ENCODE peak calls at places on chromosomes 16 and 17, in eight cellular contexts. F is OCI-LY7, G is Caco-2, H is HFF-Myc, V is IMR-90, D is AG04450, N is lung, P is BE2C. O is an unnamed sample.

GRCh38 chr17:58278661-58279015 is 2.1 kb downstream of the MPO start:
- DNase-seq in F (no peak), G (no peak), H (no peak), V (no peak), D (no peak), N (no peak), P (no peak), O (no peak)

GRCh38 chr16:86508947-86509758 is 1.2 kb upstream of the FOXF1 start:
- DNase-seq in F (no peak), G (no peak), H (no peak), V (peak), D (peak), N (peak), P (no peak), O (no peak)

GRCh38 chr17:61188081-61188480 is 211.6 kb upstream of the TBX2 start:
- DNase-seq in F (no peak), G (no peak), H (no peak), V (no peak), D (no peak), N (no peak), P (no peak), O (no peak)

GRCh38 chr17:28970879-28971278 is 19.6 kb upstream of the PHF12 start:
- DNase-seq in F (no peak), G (no peak), H (no peak), V (no peak), D (no peak), N (no peak), P (no peak), O (no peak)

GRCh38 chr17:80981062-80981902 is 10.4 kb upstream of the CHMP6 start:
- DNase-seq in F (peak), G (no peak), H (no peak), V (no peak), D (no peak), N (no peak), P (peak), O (no peak)

GRCh38 chr16:24116371-24116770 is 139.8 kb upstream of the CACNG3 start:
- DNase-seq in F (no peak), G (no peak), H (no peak), V (no peak), D (no peak), N (no peak), P (no peak), O (no peak)

GRCh38 chr16:67435758-67436164 is 4.8 kb downstream of the HSD11B2 start:
- DNase-seq in F (no peak), G (no peak), H (no peak), V (no peak), D (no peak), N (no peak), P (no peak), O (no peak)

GRCh38 chr16:566475-567361 is at the start of gene NHLRC4:
- DNase-seq in F (peak), G (no peak), H (no peak), V (peak), D (no peak), N (peak), P (peak), O (no peak)

GRCh38 chr16:48014349-48015135 is 141.3 kb downstream of the ABCC12 start:
- DNase-seq in F (no peak), G (no peak), H (no peak), V (peak), D (peak), N (no peak), P (no peak), O (no peak)

GRCh38 chr16:1295465-1295864 is 14.0 kb upstream of the UBE2I start:
- DNase-seq in F (no peak), G (no peak), H (no peak), V (no peak), D (no peak), N (no peak), P (no peak), O (no peak)

GRCh38 chr17:21313320-21313719 is 28.8 kb downstream of the MAP2K3 start:
- DNase-seq in F (no peak), G (no peak), H (no peak), V (no peak), D (no peak), N (no peak), P (no peak), O (no peak)

GRCh38 chr16:77781091-77781490 is 7.3 kb upstream of the VAT1L start:
- DNase-seq in F (no peak), G (no peak), H (no peak), V (peak), D (no peak), N (no peak), P (no peak), O (no peak)

GRCh38 chr16:27461483-27462171 is 59.7 kb downstream of the IL21R start:
- DNase-seq in F (no peak), G (no peak), H (peak), V (peak), D (no peak), N (no peak), P (no peak), O (no peak)

GRCh38 chr17:41403409-41404023 is 6.1 kb upstream of the KRT31 start:
- DNase-seq in F (no peak), G (no peak), H (no peak), V (no peak), D (no peak), N (no peak), P (no peak), O (no peak)

GRCh38 chr17:48756816-48757215 is 28.3 kb upstream of the HOXB13 start:
- DNase-seq in F (no peak), G (no peak), H (no peak), V (no peak), D (no peak), N (no peak), P (no peak), O (no peak)

GRCh38 chr17:9865585-9865984 is 39.5 kb downstream of the RCVRN start:
- DNase-seq in F (no peak), G (no peak), H (no peak), V (no peak), D (no peak), N (no peak), P (no peak), O (no peak)

GRCh38 chr16:86303787-86304685 is 206.3 kb upstream of the FOXF1 start:
- DNase-seq in F (no peak), G (no peak), H (no peak), V (peak), D (no peak), N (no peak), P (no peak), O (no peak)

GRCh38 chr17:83056583-83057396 is 22.6 kb upstream of the METRNL start:
- DNase-seq in F (no peak), G (peak), H (no peak), V (no peak), D (no peak), N (no peak), P (no peak), O (no peak)

GRCh38 chr17:78976907-78977680 is 2.6 kb downstream of the LGALS3BP start:
- DNase-seq in F (no peak), G (no peak), H (no peak), V (no peak), D (no peak), N (no peak), P (no peak), O (no peak)

GRCh38 chr16:47644661-47645060 is 183.5 kb downstream of the PHKB start:
- DNase-seq in F (no peak), G (no peak), H (no peak), V (peak), D (no peak), N (no peak), P (no peak), O (no peak)

GRCh38 chr16:72174726-72175125 is 2.8 kb upstream of the PMFBP1 start:
- DNase-seq in F (no peak), G (no peak), H (no peak), V (no peak), D (no peak), N (no peak), P (no peak), O (no peak)

GRCh38 chr17:27797390-27798091 is 2.8 kb downstream of the NOS2 start:
- DNase-seq in F (no peak), G (peak), H (no peak), V (no peak), D (no peak), N (no peak), P (no peak), O (no peak)

GRCh38 chr17:75367312-75367711 is 38.2 kb downstream of the GRB2 start:
- DNase-seq in F (no peak), G (no peak), H (no peak), V (peak), D (no peak), N (no peak), P (no peak), O (no peak)

GRCh38 chr17:7393613-7394451 is 493 bp downstream of the PLSCR3 start:
- DNase-seq in F (peak), G (peak), H (no peak), V (no peak), D (no peak), N (no peak), P (no peak), O (no peak)

GRCh38 chr17:17125136-17126084 is 80.7 kb downstream of the PLD6 start:
- DNase-seq in F (no peak), G (no peak), H (no peak), V (no peak), D (no peak), N (no peak), P (no peak), O (no peak)
- H3K4me3 ChIP-seq in F (no peak), G (no peak), H (no peak), V (no peak), D (no peak), N (no peak), P (no peak), O (no peak)

DNA sequence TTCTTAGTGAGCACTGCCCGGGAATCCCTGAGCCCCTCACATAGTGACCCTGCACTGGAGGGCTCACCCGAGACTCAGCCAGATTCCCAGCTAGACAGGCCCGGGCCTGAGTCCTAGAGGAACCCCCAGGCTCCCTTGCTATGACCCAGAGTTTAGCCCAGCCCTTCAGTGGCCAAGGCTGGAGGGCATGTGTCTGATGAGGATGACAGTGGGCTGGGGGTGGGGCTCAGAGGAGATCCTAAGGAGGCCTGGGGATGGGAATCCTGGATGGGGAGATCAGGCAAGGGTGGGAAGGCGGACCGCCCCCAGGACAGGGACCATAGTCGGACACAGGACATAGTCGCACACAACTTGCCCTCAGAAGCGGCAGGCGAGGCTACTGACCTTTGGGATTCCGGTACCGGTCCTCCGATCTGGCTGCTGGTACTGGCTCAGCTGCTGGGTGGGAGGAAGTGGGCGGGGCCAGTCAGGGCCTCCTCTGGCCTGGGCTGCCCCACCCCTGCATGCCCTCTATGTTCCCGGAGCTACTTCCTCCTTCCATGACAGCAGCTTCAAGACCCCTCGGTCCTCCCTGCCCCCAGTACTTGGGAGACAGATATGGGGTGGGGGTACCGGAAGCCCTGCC is 1.1 kb downstream of the CD79B start:
- DNase-seq in F (peak), G (no peak), H (no peak), V (no peak), D (no peak), N (peak), P (no peak), O (no peak)
- H3K4me3 ChIP-seq in F (peak), G (no peak), H (no peak), V (no peak), D (no peak), N (no peak), P (no peak), O (no peak)

GRCh38 chr16:89505204-89506112 is 2.7 kb upstream of the SPG7 start:
- DNase-seq in F (peak), G (peak), H (peak), V (peak), D (peak), N (peak), P (peak), O (no peak)

GRCh38 chr16:89506791-89507191 is 1.4 kb upstream of the SPG7 start:
- DNase-seq in F (peak), G (no peak), H (no peak), V (no peak), D (no peak), N (no peak), P (no peak), O (no peak)

GRCh38 chr16:89507834-89508590 is at the start of gene SPG7:
- DNase-seq in F (peak), G (peak), H (peak), V (peak), D (peak), N (peak), P (peak), O (no peak)

GRCh38 chr16:89506113-89506504 is 2.1 kb upstream of the SPG7 start:
- DNase-seq in F (peak), G (no peak), H (no peak), V (no peak), D (no peak), N (no peak), P (no peak), O (no peak)

GRCh38 chr16:89507219-89507833 is 877 bp upstream of the SPG7 start:
- DNase-seq in F (no peak), G (no peak), H (no peak), V (no peak), D (no peak), N (no peak), P (no peak), O (no peak)
- H3K4me3 ChIP-seq in F (peak), G (peak), H (peak), V (peak), D (peak), N (peak), P (peak), O (peak)

GRCh38 chr16:2671741-2672140 is 10.6 kb upstream of the KCTD5 start:
- DNase-seq in F (no peak), G (no peak), H (no peak), V (no peak), D (no peak), N (no peak), P (no peak), O (no peak)
- H3K4me3 ChIP-seq in F (peak), G (no peak), H (peak), V (no peak), D (no peak), N (no peak), P (peak), O (no peak)

O was measured in iPS DF 6.9.